ENCODE peak calls at places on chromosomes 1 and 21, in four cellular contexts. W is astrocyte of the cerebellum, N is fibroblast of villous mesenchyme, S is A549. Z is an unnamed sample.

GRCh38 chr1:107536266-107536665 is 395.4 kb downstream of the NTNG1 start:
- DNase-seq in S (no peak), W (peak; percentile 24), N (no peak), Z (no peak)

GRCh38 chr1:51790385-51790784 is 88.1 kb downstream of the NRDC start:
- DNase-seq in S (no peak), N (no peak), W (no peak), Z (no peak)

GRCh38 chr21:28737671-28738279 is 254.9 kb downstream of the LTN1 start:
- DNase-seq in N (peak; percentile 29), S (no peak), W (no peak), Z (no peak)

GRCh38 chr1:30694248-30695175 is 28.9 kb downstream of the MATN1 start:
- DNase-seq in W (no peak), S (no peak), N (no peak), Z (no peak)

GRCh38 chr1:180802849-180803248 is 109.8 kb upstream of the KIAA1614 start:
- DNase-seq in S (no peak), N (no peak), W (no peak), Z (no peak)

GRCh38 chr1:37038079-37038702 is 3.9 kb upstream of the GRIK3 start:
- DNase-seq in N (no peak), S (peak; percentile 7), W (no peak), Z (no peak)

GRCh38 chr1:241266121-241266520 is 90.9 kb downstream of the RGS7 start:
- DNase-seq in W (no peak), N (no peak), S (no peak), Z (no peak)

GRCh38 chr1:36207339-36207738 is 16.9 kb upstream of the THRAP3 start:
- DNase-seq in S (no peak), N (peak; percentile 37), W (peak; percentile 88), Z (peak; percentile 63)

GRCh38 chr1:108316545-108316944 is 72.7 kb upstream of the NBPF4 start:
- DNase-seq in N (peak; percentile 6), S (no peak), W (no peak), Z (no peak)

GRCh38 chr21:31117046-31117916 is 79.0 kb upstream of the KRTAP19-8 start:
- DNase-seq in W (peak; percentile 53), S (peak; percentile 9), N (peak; percentile 38), Z (peak; percentile 21)

GRCh38 chr1:178651742-178652141 is 73.3 kb upstream of the RALGPS2 start:
- DNase-seq in N (peak; percentile 96), S (no peak), W (no peak), Z (no peak)

GRCh38 chr1:85307987-85308836 is 31.8 kb upstream of the BCL10 start:
- DNase-seq in N (peak; percentile 88), S (peak; percentile 69), W (peak; percentile 82), Z (peak; percentile 77)

GRCh38 chr1:65235867-65236805 is 73.2 kb upstream of the DNAJC6 start:
- DNase-seq in S (no peak), N (peak; percentile 63), W (peak; percentile 32), Z (no peak)

GRCh38 chr1:115475252-115475651 is 137.2 kb upstream of the NGF start:
- DNase-seq in W (no peak), S (no peak), N (no peak), Z (no peak)

GRCh38 chr1:55044617-55045397 is 5.5 kb downstream of the PCSK9 start:
- DNase-seq in N (no peak), W (no peak), S (no peak), Z (no peak)

GRCh38 chr1:59057211-59057694 is 239.6 kb upstream of the FGGY start:
- DNase-seq in N (peak; percentile 99), S (peak; percentile 43), W (peak; percentile 86), Z (peak; percentile 93)

GRCh38 chr21:38664315-38664714 is 141.4 kb upstream of the ETS2 start:
- DNase-seq in W (no peak), S (no peak), N (no peak), Z (no peak)